ENCODE peak calls at places on chromosomes 4 and X, in four cellular contexts. One of them, this sample, is unnamed.

GRCh38 chrX:17552251-17552650 is 177.3 kb downstream of the NHS start:
- DNase-seq in GM12878: no peak
- DNase-seq in K562: no peak
- DNase-seq in HepG2: no peak
- DNase-seq in this sample: no peak

GRCh38 chr4:53734584-53735363 is 143.5 kb upstream of the LNX1 start:
- DNase-seq in K562: no peak
- DNase-seq in GM12878: no peak
- DNase-seq in HepG2: no peak
- DNase-seq in this sample: no peak

GRCh38 chr4:119084503-119084902 is 51.1 kb upstream of the MYOZ2 start:
- DNase-seq in K562: no peak
- DNase-seq in GM12878: no peak
- DNase-seq in HepG2: no peak
- DNase-seq in this sample: no peak

GRCh38 chr4:13722649-13723048 is 95.1 kb upstream of the BOD1L1 start:
- DNase-seq in HepG2: no peak
- DNase-seq in K562: no peak
- DNase-seq in GM12878: no peak
- DNase-seq in this sample: no peak

GRCh38 chrX:16547644-16548043 is 102.3 kb upstream of the S100G start:
- DNase-seq in HepG2: no peak
- DNase-seq in K562: no peak
- DNase-seq in GM12878: no peak
- DNase-seq in this sample: no peak

GRCh38 chrX:116009871-116010710 is 160.5 kb upstream of the AGTR2 start:
- DNase-seq in K562: no peak
- DNase-seq in HepG2: peak
- DNase-seq in GM12878: peak
- DNase-seq in this sample: peak

GRCh38 chrX:107596651-107597050 is 31.7 kb upstream of the PRPS1 start:
- DNase-seq in HepG2: no peak
- DNase-seq in GM12878: no peak
- DNase-seq in K562: no peak
- DNase-seq in this sample: no peak

GRCh38 chr4:87032884-87033533 is 98.2 kb downstream of the AFF1 start:
- DNase-seq in HepG2: peak
- DNase-seq in GM12878: no peak
- DNase-seq in K562: no peak
- DNase-seq in this sample: no peak

GRCh38 chr4:38177792-38178665 is 217.8 kb downstream of the PTTG2 start:
- DNase-seq in K562: peak
- DNase-seq in GM12878: no peak
- DNase-seq in HepG2: no peak
- DNase-seq in this sample: no peak

GRCh38 chrX:38151426-38151825 is 69.2 kb downstream of the SRPX start:
- DNase-seq in GM12878: no peak
- DNase-seq in HepG2: no peak
- DNase-seq in K562: no peak
- DNase-seq in this sample: no peak

GRCh38 chr4:177557416-177557815 is 115.2 kb upstream of the AGA start:
- DNase-seq in GM12878: no peak
- DNase-seq in HepG2: no peak
- DNase-seq in K562: no peak
- DNase-seq in this sample: no peak

GRCh38 chr4:97105716-97106115 is 1037.6 kb downstream of the STPG2 start:
- DNase-seq in K562: no peak
- DNase-seq in GM12878: no peak
- DNase-seq in HepG2: no peak
- DNase-seq in this sample: no peak

GRCh38 chrX:77065896-77066295 is 381.3 kb upstream of the FGF16 start:
- DNase-seq in HepG2: no peak
- DNase-seq in K562: no peak
- DNase-seq in GM12878: no peak
- DNase-seq in this sample: no peak

GRCh38 chr4:181008164-181008563 is 1235.0 kb upstream of the TENM3 start:
- DNase-seq in K562: no peak
- DNase-seq in GM12878: no peak
- DNase-seq in HepG2: peak
- DNase-seq in this sample: no peak

GRCh38 chrX:96563663-96564062 is 121.0 kb upstream of the DIAPH2 start:
- DNase-seq in HepG2: no peak
- DNase-seq in GM12878: no peak
- DNase-seq in K562: no peak
- DNase-seq in this sample: no peak

GRCh38 chr4:79514637-79515320 is 106.8 kb upstream of the GK2 start:
- DNase-seq in K562: no peak
- DNase-seq in HepG2: no peak
- DNase-seq in GM12878: no peak
- DNase-seq in this sample: no peak

GRCh38 chr4:55172694-55173287 is 47.4 kb upstream of the KDR start:
- DNase-seq in HepG2: no peak
- DNase-seq in GM12878: no peak
- DNase-seq in K562: no peak
- DNase-seq in this sample: no peak

GRCh38 chr4:14835708-14836107 is 166.6 kb upstream of the CPEB2 start:
- DNase-seq in K562: no peak
- DNase-seq in GM12878: no peak
- DNase-seq in HepG2: no peak
- DNase-seq in this sample: no peak

GRCh38 chrX:50088645-50089044 is 112.2 kb downstream of the AKAP4 start:
- DNase-seq in K562: no peak
- DNase-seq in HepG2: no peak
- DNase-seq in GM12878: no peak
- DNase-seq in this sample: no peak

GRCh38 chrX:118530537-118530936 is 34.9 kb downstream of the DOCK11 start:
- DNase-seq in GM12878: no peak
- DNase-seq in HepG2: no peak
- DNase-seq in K562: no peak
- DNase-seq in this sample: no peak

GRCh38 chr4:41360214-41360910 is 103.6 kb downstream of the UCHL1 start:
- DNase-seq in K562: peak
- DNase-seq in HepG2: no peak
- DNase-seq in GM12878: no peak
- DNase-seq in this sample: peak

GRCh38 chr4:72568959-72569718 is at the start of gene ADAMTS3:
- DNase-seq in K562: peak
- DNase-seq in HepG2: no peak
- DNase-seq in GM12878: no peak
- DNase-seq in this sample: peak

GRCh38 chr4:3500634-3501101 is 31.6 kb downstream of the LRPAP1 start:
- DNase-seq in HepG2: no peak
- DNase-seq in K562: no peak
- DNase-seq in GM12878: no peak
- DNase-seq in this sample: no peak

GRCh38 chr4:3501126-3501824 is 30.9 kb downstream of the LRPAP1 start:
- DNase-seq in HepG2: no peak
- DNase-seq in K562: no peak
- DNase-seq in GM12878: no peak
- DNase-seq in this sample: no peak

GRCh38 chr4:3500111-3500510 is 32.1 kb downstream of the LRPAP1 start:
- DNase-seq in HepG2: no peak
- DNase-seq in K562: no peak
- DNase-seq in GM12878: no peak
- DNase-seq in this sample: no peak

GRCh38 chr4:3502941-3503936 is 29.0 kb downstream of the LRPAP1 start:
- DNase-seq in HepG2: no peak
- DNase-seq in K562: no peak
- DNase-seq in GM12878: no peak
- DNase-seq in this sample: no peak

DNA sequence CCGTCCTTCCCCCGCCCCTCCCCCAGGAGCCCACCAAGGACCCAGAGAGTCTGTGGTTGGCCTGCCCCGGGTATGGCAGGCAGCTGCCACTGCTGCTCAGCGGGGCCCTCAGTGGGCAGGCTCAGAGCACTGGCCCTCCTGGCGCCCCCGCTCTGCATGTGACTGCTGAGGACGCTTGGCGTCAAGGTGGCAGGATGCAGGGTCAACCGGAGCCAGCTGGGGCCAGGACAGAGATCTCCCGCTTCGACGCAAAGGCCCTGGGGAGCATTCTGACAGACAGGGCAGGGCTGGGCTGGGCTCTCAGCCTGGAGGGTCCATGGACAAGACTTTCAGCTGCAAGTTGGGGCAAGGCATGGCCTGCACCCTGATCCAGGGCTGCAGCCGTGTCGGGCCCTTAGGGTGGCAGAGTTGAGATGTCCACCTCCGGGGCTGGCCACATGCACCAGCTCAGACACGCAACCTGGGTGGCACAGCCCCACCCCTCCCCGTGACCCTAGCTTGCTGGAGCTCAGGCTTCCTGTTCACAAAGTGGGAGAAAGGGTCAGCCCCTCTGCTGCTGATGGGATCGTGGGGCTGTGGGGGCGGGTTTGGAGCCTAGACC is 30.3 kb downstream of the LRPAP1 start:
- DNase-seq in GM12878: no peak
- DNase-seq in K562: no peak
- DNase-seq in HepG2: no peak
- DNase-seq in this sample: no peak
- TF ChIP-seq TCF7 in GM12878: no peak
- TF ChIP-seq TCF7 in K562: no peak
- TF ChIP-seq TCF7 in HepG2: no peak
- TF ChIP-seq TCF7 in this sample: no peak

DNA sequence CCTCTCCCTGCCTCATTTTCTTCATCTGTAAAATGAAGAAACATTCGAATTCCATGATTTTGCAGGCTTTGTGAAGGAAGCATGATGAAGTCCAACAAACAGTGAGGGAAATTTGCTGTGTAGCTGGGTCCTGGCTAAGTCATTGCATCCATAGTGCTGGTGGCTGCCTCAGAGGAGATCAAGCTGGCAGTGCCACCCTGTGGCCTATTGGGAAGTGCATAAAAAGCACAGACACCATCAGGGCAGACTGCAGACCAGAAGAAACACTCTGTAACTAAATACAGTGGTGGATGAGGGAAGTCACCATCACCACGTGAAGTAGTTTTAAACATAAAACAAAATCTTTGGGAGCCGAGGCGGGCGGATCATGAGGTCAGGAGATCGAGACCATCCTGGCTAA is 40.7 kb upstream of the DDX3X start:
- DNase-seq in K562: no peak
- DNase-seq in GM12878: no peak
- DNase-seq in HepG2: peak
- DNase-seq in this sample: peak
- TF ChIP-seq CTCF in K562: no peak
- TF ChIP-seq CTCF in GM12878: peak
- TF ChIP-seq CTCF in HepG2: peak
- TF ChIP-seq CTCF in this sample: peak

GRCh38 chr4:176548571-176548970 is 228.8 kb downstream of the SPCS3 start:
- DNase-seq in GM12878: no peak
- DNase-seq in K562: no peak
- DNase-seq in HepG2: no peak
- DNase-seq in this sample: no peak
- TF ChIP-seq TCF7 in GM12878: no peak
- TF ChIP-seq TCF7 in K562: no peak
- TF ChIP-seq TCF7 in HepG2: no peak
- TF ChIP-seq TCF7 in this sample: no peak

GRCh38 chr4:132228676-132229075 is 920.4 kb upstream of the PCDH10 start:
- DNase-seq in K562: no peak
- DNase-seq in GM12878: no peak
- DNase-seq in HepG2: no peak
- DNase-seq in this sample: no peak

GRCh38 chr4:132230025-132230424 is 919.1 kb upstream of the PCDH10 start:
- DNase-seq in GM12878: no peak
- DNase-seq in HepG2: no peak
- DNase-seq in K562: no peak
- DNase-seq in this sample: no peak

DNA sequence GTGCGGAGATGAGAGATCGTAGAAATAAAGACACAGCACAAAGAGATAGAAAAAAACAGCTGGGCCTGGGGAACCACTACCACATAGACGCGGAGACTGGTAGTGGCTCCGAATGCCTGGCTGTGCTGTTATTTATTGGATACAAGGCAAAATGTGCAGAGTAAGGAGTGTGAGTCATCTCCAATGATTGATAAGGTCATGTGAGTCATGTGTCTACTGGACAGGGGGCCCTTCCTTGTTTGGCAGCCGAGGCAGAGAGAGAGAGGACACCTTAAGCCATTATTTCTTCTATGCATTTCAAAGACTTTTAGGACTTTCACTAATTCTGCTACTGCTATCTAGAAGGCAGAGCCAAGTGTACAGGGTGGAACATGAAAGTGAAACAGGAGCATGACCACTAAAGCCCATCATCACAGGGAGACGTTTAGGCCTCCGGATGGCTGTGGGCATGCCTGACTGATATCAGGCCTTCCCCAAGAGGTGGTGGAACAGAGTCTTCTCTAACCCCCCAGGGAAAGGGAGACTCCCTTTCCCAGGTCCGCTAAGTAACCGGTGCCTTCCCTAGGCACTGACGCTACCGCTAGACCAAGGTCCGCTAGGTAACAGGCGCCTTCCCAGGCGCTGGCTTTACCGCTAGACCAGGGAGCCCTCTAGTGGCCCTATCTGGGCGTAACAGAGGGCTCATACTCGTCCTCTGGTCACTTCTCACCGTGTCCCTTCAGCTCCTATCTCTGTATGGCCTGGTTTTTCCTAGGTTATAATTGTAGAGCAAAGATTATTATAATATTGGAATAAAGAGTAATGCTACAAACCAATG is 921.5 kb upstream of the PCDH10 start:
- DNase-seq in HepG2: peak
- DNase-seq in K562: peak
- DNase-seq in GM12878: no peak
- DNase-seq in this sample: peak
- TF ChIP-seq CTCF in HepG2: peak
- TF ChIP-seq CTCF in K562: peak
- TF ChIP-seq CTCF in GM12878: peak
- TF ChIP-seq CTCF in this sample: peak

GRCh38 chrX:45697591-45697990 is 496.9 kb upstream of the DIPK2B start:
- DNase-seq in GM12878: no peak
- DNase-seq in HepG2: no peak
- DNase-seq in K562: no peak
- DNase-seq in this sample: no peak
- TF ChIP-seq TCF7 in GM12878: no peak
- TF ChIP-seq TCF7 in HepG2: no peak
- TF ChIP-seq TCF7 in K562: no peak
- TF ChIP-seq TCF7 in this sample: no peak

DNA sequence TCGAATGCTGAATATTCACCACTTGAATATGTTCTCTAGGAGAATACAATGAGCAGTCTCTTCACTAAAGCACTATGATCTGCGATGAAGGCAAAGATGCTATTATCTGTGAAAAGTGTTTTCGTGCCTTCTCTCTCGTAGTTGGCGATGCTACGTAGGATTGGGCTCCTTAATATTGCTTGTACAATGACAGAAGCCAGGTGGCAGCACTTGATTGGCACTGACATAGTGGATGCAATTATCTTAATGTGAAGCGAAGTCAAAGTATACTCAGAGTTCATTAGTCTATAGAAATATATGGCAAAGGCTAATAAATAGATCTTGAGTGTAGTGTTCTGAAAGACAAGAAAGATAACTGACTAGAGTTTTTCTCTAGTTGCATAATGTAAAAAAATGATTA is 1135.7 kb upstream of the AGA start:
- DNase-seq in GM12878: no peak
- DNase-seq in HepG2: peak
- DNase-seq in K562: no peak
- DNase-seq in this sample: no peak
- TF ChIP-seq CTCF in GM12878: no peak
- TF ChIP-seq CTCF in HepG2: peak
- TF ChIP-seq CTCF in K562: no peak
- TF ChIP-seq CTCF in this sample: no peak

GRCh38 chr4:146338512-146338911 is 124.2 kb downstream of the REELD1 start:
- DNase-seq in GM12878: no peak
- DNase-seq in HepG2: no peak
- DNase-seq in K562: no peak
- DNase-seq in this sample: no peak
- TF ChIP-seq TCF7 in GM12878: no peak
- TF ChIP-seq TCF7 in HepG2: no peak
- TF ChIP-seq TCF7 in K562: no peak
- TF ChIP-seq TCF7 in this sample: no peak

GRCh38 chr4:102601586-102602227 is 100.5 kb downstream of the NFKB1 start:
- DNase-seq in HepG2: no peak
- DNase-seq in GM12878: no peak
- DNase-seq in K562: no peak
- DNase-seq in this sample: no peak
- TF ChIP-seq CTCF in HepG2: no peak
- TF ChIP-seq CTCF in GM12878: no peak
- TF ChIP-seq CTCF in K562: no peak
- TF ChIP-seq CTCF in this sample: no peak

This sample was measured in WTC11.